ENCODE peak calls at places on chromosomes 3 and 15, in four cellular contexts. C, X, N and G are unnamed samples.

GRCh38 chr3:25035511-25035910 is 392.6 kb upstream of the RARB start:
- DNase-seq in C (no peak), N (no peak), X (peak), G (no peak)

GRCh38 chr15:82850731-82851130 is 41.3 kb downstream of the WHAMM start:
- DNase-seq in C (no peak), X (no peak), N (no peak), G (peak)

GRCh38 chr3:167480748-167481147 is 6.9 kb upstream of the SERPINI2 start:
- DNase-seq in X (no peak), C (no peak), N (no peak), G (no peak)

GRCh38 chr15:40038267-40038653 is 721 bp downstream of the SRP14 start:
- DNase-seq in N (no peak), C (no peak), X (no peak), G (no peak)

GRCh38 chr3:194386066-194386465 is 13.0 kb downstream of the GP5 start:
- DNase-seq in X (no peak), C (no peak), N (no peak), G (no peak)

GRCh38 chr15:25905140-25905539 is 42.0 kb upstream of the ATP10A start:
- DNase-seq in N (no peak), C (no peak), X (peak), G (no peak)

GRCh38 chr15:70505971-70506887 is 257.1 kb downstream of the UACA start:
- DNase-seq in N (no peak), X (no peak), C (no peak), G (no peak)

GRCh38 chr3:51063074-51063473 is 322.0 kb upstream of the MANF start:
- DNase-seq in X (no peak), N (no peak), C (no peak), G (no peak)

GRCh38 chr3:175983369-175983768 is 1124.2 kb downstream of the NAALADL2 start:
- DNase-seq in C (no peak), N (no peak), X (no peak), G (no peak)

GRCh38 chr3:55951371-55951770 is 464.3 kb upstream of the WNT5A start:
- DNase-seq in C (no peak), N (no peak), X (no peak), G (no peak)

GRCh38 chr3:111531446-111531845 is 10.6 kb upstream of the CD96 start:
- DNase-seq in N (no peak), C (no peak), X (no peak), G (no peak)

GRCh38 chr15:75130597-75131268 is 70.9 kb upstream of the C15orf39 start:
- DNase-seq in C (no peak), X (no peak), N (peak), G (no peak)

GRCh38 chr3:99808163-99808794 is 9.4 kb upstream of the CMSS1 start:
- DNase-seq in X (peak), N (peak), C (peak), G (peak)

GRCh38 chr3:58874795-58875194 is 175.0 kb downstream of the CFAP20DC start:
- DNase-seq in N (no peak), C (no peak), X (no peak), G (no peak)

GRCh38 chr3:159819676-159820075 is 169.0 kb upstream of the IL12A start:
- DNase-seq in C (no peak), N (no peak), X (no peak), G (no peak)

GRCh38 chr3:128788268-128788869 is 62.4 kb downstream of the RAB7A start:
- DNase-seq in X (no peak), C (no peak), N (no peak), G (no peak)

GRCh38 chr3:190038050-190038631 is 82.6 kb downstream of the P3H2 start:
- DNase-seq in N (no peak), X (peak), C (no peak), G (no peak)

GRCh38 chr3:144362126-144362525 is 390.5 kb downstream of the DIPK2A start:
- DNase-seq in X (no peak), N (no peak), C (no peak), G (no peak)

GRCh38 chr15:29632671-29633406 is 189.4 kb downstream of the TJP1 start:
- DNase-seq in N (no peak), C (no peak), X (no peak), G (no peak)

GRCh38 chr15:39631357-39631756 is 50.5 kb downstream of the THBS1 start:
- DNase-seq in X (no peak), N (no peak), C (no peak), G (no peak)

GRCh38 chr3:46393011-46393410 is 13.9 kb downstream of the CCR5AS start:
- DNase-seq in C (no peak), N (no peak), X (no peak), G (no peak)
- H3K4me3 ChIP-seq in C (no peak), N (no peak), X (no peak), G (no peak)

GRCh38 chr3:46407976-46408375 is 917 bp downstream of the CCRL2 start:
- DNase-seq in N (no peak), C (no peak), X (no peak), G (no peak)

GRCh38 chr3:46406786-46407611 is at the start of the genes CCR5AS and CCRL2:
- DNase-seq in X (no peak), C (peak), N (no peak), G (peak)

GRCh38 chr3:46405301-46406079 is 1.4 kb downstream of the CCR5AS start:
- DNase-seq in X (no peak), C (peak), N (no peak), G (no peak)

GRCh38 chr3:46408853-46409252 is 1.8 kb downstream of the CCRL2 start:
- DNase-seq in N (no peak), X (no peak), C (no peak), G (no peak)

GRCh38 chr3:46406440-46406785 is 453 bp downstream of the CCR5AS start:
- DNase-seq in X (no peak), N (no peak), C (peak), G (no peak)
- H3K4me3 ChIP-seq in X (no peak), N (no peak), C (no peak), G (peak)

DNA sequence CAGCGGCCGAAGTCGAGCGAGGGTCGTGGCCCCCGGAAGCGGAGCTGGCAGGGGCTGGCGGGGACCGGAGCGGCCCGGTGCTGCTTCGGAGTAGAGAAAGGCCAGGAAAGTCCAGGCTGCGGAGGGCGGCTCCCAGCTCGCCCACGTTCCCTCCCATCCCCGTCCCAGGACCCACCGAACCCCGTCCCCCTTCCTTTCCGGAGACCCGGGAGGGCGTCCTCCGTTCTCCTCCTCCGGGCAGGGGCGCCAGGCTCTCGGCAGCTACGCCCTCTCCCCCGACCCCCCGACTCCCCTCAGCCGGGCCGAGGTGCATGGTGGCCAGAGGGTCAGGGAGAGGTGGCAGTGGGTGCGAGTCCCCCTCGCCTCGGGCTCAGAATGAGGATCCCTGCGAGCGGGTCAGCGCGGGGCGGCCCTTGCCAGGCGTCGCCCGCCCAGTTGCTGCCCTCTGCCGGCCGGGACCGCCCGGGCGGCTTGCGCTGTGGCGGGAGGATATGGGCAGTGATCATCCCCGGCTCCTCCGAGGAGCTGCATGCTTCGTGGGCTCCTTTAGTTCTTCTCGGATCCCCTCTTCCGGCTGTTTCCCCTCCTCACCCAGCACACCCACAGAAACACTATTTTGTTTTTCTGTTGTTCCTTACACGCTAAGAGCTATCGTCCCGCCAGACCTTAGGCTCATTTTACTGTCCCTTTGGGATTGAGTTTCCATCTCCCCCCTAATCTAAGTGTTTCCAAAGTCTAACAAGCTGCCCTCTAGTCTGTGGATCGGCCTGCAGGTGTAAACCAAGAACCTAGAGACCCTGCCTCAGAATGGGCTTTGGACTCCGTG is 744 bp upstream of the ALDH1A2 start:
- DNase-seq in C (peak), N (peak), X (peak), G (no peak)
- H3K4me3 ChIP-seq in C (peak), N (no peak), X (peak), G (no peak)

GRCh38 chr3:134933997-134934396 is 138.9 kb downstream of the EPHB1 start:
- DNase-seq in N (no peak), C (peak), X (no peak), G (no peak)

GRCh38 chr3:134931045-134931775 is 136.2 kb downstream of the EPHB1 start:
- DNase-seq in N (no peak), C (no peak), X (no peak), G (no peak)

GRCh38 chr3:134934933-134935332 is 139.9 kb downstream of the EPHB1 start:
- DNase-seq in C (peak), N (no peak), X (no peak), G (no peak)

GRCh38 chr3:134929976-134930375 is 134.9 kb downstream of the EPHB1 start:
- DNase-seq in N (no peak), C (no peak), X (no peak), G (no peak)

GRCh38 chr3:134932035-134932434 is 137.0 kb downstream of the EPHB1 start:
- DNase-seq in C (no peak), X (no peak), N (no peak), G (no peak)
- H3K4me3 ChIP-seq in C (no peak), X (no peak), N (no peak), G (no peak)

DNA sequence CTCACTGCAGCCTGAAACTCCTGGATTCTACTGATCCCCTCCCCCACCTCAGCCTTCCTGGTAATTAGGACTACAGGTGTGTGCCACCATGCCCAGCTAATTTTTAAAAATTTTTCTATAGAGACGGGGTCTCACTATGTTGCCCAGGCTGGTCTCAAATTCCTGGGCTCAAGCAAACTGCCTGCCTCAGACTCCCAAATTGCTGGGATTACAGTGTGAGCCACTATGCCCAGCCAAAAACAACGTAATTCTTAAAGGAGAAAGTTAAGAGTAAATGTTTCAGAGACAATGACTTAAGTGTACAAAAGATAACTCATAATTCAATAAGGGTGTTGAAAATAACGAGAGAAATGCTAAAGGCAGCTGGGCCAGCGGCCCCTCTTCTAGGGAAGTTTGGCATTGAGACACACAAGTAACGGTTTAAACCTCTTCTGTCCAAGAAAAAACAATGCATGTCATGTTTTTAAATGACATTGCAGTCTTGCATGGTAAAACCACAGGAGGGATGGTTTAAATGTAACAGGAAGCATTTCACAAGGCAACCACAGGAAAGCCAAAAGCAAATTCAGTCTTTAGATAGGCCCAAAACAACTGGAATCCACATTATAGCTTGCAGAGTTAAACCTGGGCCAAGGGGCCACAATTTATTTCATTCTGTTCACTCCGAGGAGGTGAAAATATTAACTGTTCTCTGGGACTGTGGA is 5.1 kb downstream of the PROK2 start:
- DNase-seq in N (no peak), X (no peak), C (no peak), G (peak)
- H3K4me3 ChIP-seq in N (no peak), X (no peak), C (no peak), G (no peak)

DNA sequence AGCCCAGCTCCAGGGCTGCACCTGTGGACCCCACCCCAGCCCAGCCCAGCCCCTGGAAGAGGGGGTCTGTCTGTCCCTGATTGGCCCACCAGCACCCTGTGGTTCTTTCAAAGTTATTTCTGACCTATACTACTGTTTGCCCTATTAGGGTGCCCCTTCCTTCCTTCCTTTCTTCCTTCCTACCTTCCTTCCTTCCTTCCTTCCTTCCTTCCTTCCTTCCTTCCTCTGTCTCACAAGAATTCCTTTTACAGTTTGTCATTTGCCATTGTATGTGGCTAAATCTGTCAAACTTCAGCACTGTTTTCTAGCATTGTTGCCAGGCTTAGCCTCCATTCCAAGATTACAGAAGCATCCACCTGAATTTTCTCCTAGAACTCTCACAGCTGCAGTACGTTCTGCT is 66.9 kb downstream of the KLF15 start:
- DNase-seq in N (no peak), C (no peak), X (no peak), G (no peak)
- H3K4me3 ChIP-seq in N (no peak), C (no peak), X (no peak), G (no peak)

DNA sequence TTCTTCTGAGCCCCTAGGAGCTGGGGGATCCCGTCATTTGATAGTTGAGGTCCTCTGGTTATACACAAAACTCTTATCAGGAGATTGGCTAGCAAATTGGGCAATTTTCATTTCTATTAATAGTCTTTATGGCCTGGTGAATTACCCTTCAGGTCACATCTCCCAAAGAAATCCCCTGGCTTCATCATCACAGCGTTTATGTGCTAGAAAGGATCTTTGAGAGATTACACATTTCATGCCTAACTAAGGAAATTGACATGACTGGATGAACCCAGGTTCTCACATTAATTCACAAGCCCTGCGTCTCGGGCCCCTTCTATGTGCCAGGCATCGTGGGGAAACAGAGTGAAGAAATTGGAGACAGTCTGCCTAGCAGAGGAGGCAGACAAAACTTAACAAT is 227.4 kb upstream of the PROK2 start:
- DNase-seq in X (no peak), C (no peak), N (no peak), G (no peak)
- H3K4me3 ChIP-seq in X (no peak), C (no peak), N (no peak), G (no peak)

GRCh38 chr3:129795596-129795995 is 97.9 kb downstream of the TMCC1 start:
- DNase-seq in N (no peak), C (no peak), X (peak), G (no peak)

GRCh38 chr3:129796146-129796545 is 97.4 kb downstream of the TMCC1 start:
- DNase-seq in X (no peak), N (no peak), C (no peak), G (no peak)

GRCh38 chr3:129793947-129794318 is 99.6 kb downstream of the TMCC1 start:
- DNase-seq in X (no peak), C (peak), N (peak), G (no peak)

GRCh38 chr3:129794319-129795201 is 99.0 kb downstream of the TMCC1 start:
- DNase-seq in C (peak), X (peak), N (peak), G (no peak)

DNA sequence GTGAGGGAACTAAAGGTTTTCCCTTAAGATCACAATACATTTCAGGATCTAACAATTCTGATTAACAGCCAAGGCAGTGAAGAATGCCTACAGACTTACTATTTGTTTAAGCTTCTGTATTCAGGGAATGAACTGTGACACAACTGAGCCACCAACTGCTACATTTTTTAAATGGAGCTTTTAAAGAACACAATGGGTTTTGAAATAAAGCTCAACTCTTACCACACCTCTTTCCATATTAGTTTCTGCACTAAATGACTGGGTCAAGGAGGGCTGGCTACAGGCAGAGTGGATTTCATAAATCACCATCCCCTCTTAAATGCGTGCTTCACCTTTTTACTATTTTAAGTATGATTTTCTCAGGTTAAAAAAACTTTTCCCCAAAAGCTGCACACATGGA is 100.2 kb downstream of the TMCC1 start:
- DNase-seq in N (no peak), C (no peak), X (peak), G (no peak)
- H3K4me3 ChIP-seq in N (no peak), C (no peak), X (peak), G (no peak)